ENCODE peak calls at places on chromosomes 2 and 18, in five cellular contexts. N is spleen, O is stomach, L is SK-N-SH, M is HL-60. F is an unnamed sample.

GRCh38 chr18:58263733-58264469 is 219.9 kb downstream of the NEDD4L start:
- DNase-seq in N (no peak), O (no peak), M (no peak), L (no peak), F (no peak)

GRCh38 chr18:31942999-31943894 is at the start of gene TRAPPC8:
- DNase-seq in M (peak; percentile 99), O (peak; percentile 99), L (peak; percentile 97), N (peak; percentile 100), F (peak; percentile 99)

GRCh38 chr18:68409585-68409984 is 305.3 kb downstream of the TMX3 start:
- DNase-seq in N (no peak), M (no peak), L (no peak), O (no peak), F (no peak)

GRCh38 chr2:98761267-98761781 is 30.4 kb upstream of the MGAT4A start:
- DNase-seq in N (peak; percentile 74), M (no peak), L (no peak), O (no peak), F (no peak)

GRCh38 chr2:16044946-16045456 is 104.7 kb downstream of the MYCN start:
- DNase-seq in L (no peak), N (no peak), O (no peak), M (no peak), F (no peak)

GRCh38 chr2:38700881-38701458 is 35.1 kb downstream of the GALM start:
- DNase-seq in L (no peak), M (no peak), O (no peak), N (no peak), F (no peak)

GRCh38 chr2:238107525-238108422 is 7.6 kb downstream of the ESPNL start:
- DNase-seq in M (no peak), N (peak; percentile 90), O (no peak), L (peak; percentile 28), F (peak; percentile 54)

GRCh38 chr2:11933854-11934253 is 187.4 kb downstream of the LPIN1 start:
- DNase-seq in O (no peak), L (no peak), M (no peak), N (no peak), F (no peak)

GRCh38 chr2:208025814-208026184 is 472 bp upstream of the PLEKHM3 start:
- DNase-seq in L (peak; percentile 33), N (peak; percentile 78), M (no peak), O (no peak), F (no peak)

GRCh38 chr18:35619468-35619867 is 37.9 kb downstream of the GALNT1 start:
- DNase-seq in L (no peak), O (no peak), M (no peak), N (no peak), F (no peak)

GRCh38 chr2:121902616-121903015 is 147.2 kb downstream of the TSN start:
- DNase-seq in N (no peak), M (no peak), L (no peak), O (no peak), F (no peak)

GRCh38 chr2:187774551-187775071 is 220.4 kb upstream of the TFPI start:
- DNase-seq in N (no peak), O (no peak), M (no peak), L (no peak), F (no peak)

GRCh38 chr2:127106998-127107621 is at the start of gene BIN1:
- DNase-seq in N (peak; percentile 94), M (peak; percentile 28), O (peak; percentile 89), L (peak; percentile 92), F (peak; percentile 92)

GRCh38 chr2:53594586-53594918 is 173.1 kb upstream of the CHAC2 start:
- DNase-seq in M (no peak), O (no peak), L (no peak), N (no peak), F (no peak)

GRCh38 chr2:45177870-45178269 is 168.6 kb upstream of the SIX2 start:
- DNase-seq in M (no peak), O (no peak), L (no peak), N (no peak), F (no peak)

GRCh38 chr2:43518182-43518581 is 77.7 kb downstream of the THADA start:
- DNase-seq in N (no peak), L (no peak), M (no peak), O (no peak), F (no peak)

GRCh38 chr2:66577331-66578041 is 142.6 kb downstream of the MEIS1 start:
- DNase-seq in L (no peak), N (no peak), O (no peak), M (no peak), F (peak; percentile 82)

GRCh38 chr2:230713331-230714121 is 884 bp downstream of the CAB39 start:
- DNase-seq in M (no peak), N (peak; percentile 92), O (peak; percentile 79), L (peak; percentile 76), F (peak; percentile 73)
- TF ChIP-seq POLR2AphosphoS5 in M (no peak), N (peak; percentile 68), O (peak; percentile 64), L (no peak), F (no peak)

DNA sequence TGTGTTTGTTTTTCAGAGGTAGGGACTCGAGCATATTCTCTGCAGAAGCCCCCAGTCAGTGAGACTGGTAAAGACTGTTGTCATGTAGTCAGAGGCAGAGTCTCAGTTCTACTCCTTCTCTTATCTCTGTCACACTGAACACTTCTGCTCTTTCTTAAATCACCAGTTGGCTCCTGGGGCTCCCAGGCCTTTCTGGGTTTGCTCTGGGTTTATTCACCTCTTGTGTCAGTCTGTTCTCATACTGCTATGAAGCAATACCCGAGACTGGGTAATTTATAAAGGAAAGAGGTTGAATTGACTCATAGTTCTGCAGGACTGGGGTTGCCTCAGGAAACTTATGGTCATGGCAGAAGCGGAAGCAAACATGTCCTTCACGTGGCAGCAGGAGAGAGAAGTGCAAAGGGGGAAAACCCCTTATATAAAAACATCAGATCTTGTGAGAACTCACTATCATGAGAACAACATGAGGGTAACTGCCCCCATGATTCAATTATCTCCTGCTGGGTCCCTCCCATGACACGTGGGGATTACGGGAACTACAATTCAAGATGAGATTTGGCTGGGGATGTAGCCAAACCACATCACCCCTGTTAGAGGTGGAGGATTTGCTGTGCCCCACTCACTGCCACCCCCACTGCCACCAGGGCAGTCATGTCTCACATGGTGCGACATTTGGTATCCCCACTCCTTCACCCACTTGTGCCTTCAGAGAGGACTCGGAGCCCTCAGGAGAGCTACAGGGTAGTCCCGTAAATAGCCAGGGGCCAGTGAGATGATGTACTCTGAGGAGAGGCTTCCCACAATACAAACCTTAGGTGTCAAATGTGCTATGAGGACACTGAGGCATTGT is 35.9 kb downstream of the CDC42EP3 start:
- DNase-seq in L (no peak), O (no peak), N (peak; percentile 81), M (peak; percentile 95), F (no peak)
- TF ChIP-seq POLR2AphosphoS5 in L (no peak), O (peak; percentile 14), N (no peak), M (peak; percentile 84), F (no peak)

GRCh38 chr2:69559696-69560482 is 83.7 kb downstream of the AAK1 start:
- DNase-seq in O (no peak), N (no peak), L (peak; percentile 44), M (peak; percentile 57), F (no peak)

GRCh38 chr2:69556008-69556407 is 87.5 kb downstream of the AAK1 start:
- DNase-seq in M (no peak), O (no peak), L (no peak), N (no peak), F (no peak)

GRCh38 chr2:69554568-69554967 is 89.0 kb downstream of the AAK1 start:
- DNase-seq in N (no peak), O (no peak), L (no peak), M (no peak), F (no peak)

GRCh38 chr2:69549421-69549820 is 94.1 kb downstream of the AAK1 start:
- DNase-seq in O (no peak), L (no peak), M (no peak), N (no peak), F (no peak)

GRCh38 chr2:69554981-69555380 is 88.6 kb downstream of the AAK1 start:
- DNase-seq in L (no peak), O (no peak), M (no peak), N (no peak), F (no peak)
- TF ChIP-seq POLR2AphosphoS5 in L (no peak), O (no peak), M (no peak), N (no peak), F (no peak)

GRCh38 chr2:190973262-190973661 is 40.7 kb downstream of the STAT1 start:
- DNase-seq in N (no peak), M (no peak), O (no peak), L (no peak), F (no peak)
- TF ChIP-seq POLR2AphosphoS5 in N (no peak), M (no peak), O (no peak), L (no peak), F (no peak)